ENCODE peak calls at places on chromosomes 1 and 21, in five cellular contexts. One of them, this sample, is unnamed.

GRCh38 chr1:112083487-112083886 is 94.0 kb upstream of the KCND3 start:
- DNase-seq in DND-41: no peak
- DNase-seq in heart right ventricle: no peak
- DNase-seq in lung: no peak
- DNase-seq in cardiac fibroblast: peak
- DNase-seq in this sample: peak

GRCh38 chr1:97186381-97186780 is 464.8 kb downstream of the PTBP2 start:
- DNase-seq in DND-41: no peak
- DNase-seq in heart right ventricle: no peak
- DNase-seq in lung: no peak
- DNase-seq in cardiac fibroblast: no peak
- DNase-seq in this sample: peak

GRCh38 chr1:234608720-234609527 is 1.1 kb downstream of the IRF2BP2 start:
- DNase-seq in DND-41: peak
- DNase-seq in heart right ventricle: peak
- DNase-seq in lung: no peak
- DNase-seq in cardiac fibroblast: peak
- DNase-seq in this sample: peak

GRCh38 chr1:203075249-203076030 is 10.4 kb downstream of the MYOG start:
- DNase-seq in DND-41: no peak
- DNase-seq in heart right ventricle: no peak
- DNase-seq in lung: no peak
- DNase-seq in cardiac fibroblast: no peak
- DNase-seq in this sample: peak

GRCh38 chr1:8200317-8201115 is 117.4 kb upstream of the SLC45A1 start:
- DNase-seq in DND-41: no peak
- DNase-seq in heart right ventricle: no peak
- DNase-seq in lung: no peak
- DNase-seq in cardiac fibroblast: no peak
- DNase-seq in this sample: no peak

GRCh38 chr1:116491985-116492811 is 78.6 kb downstream of the CD58 start:
- DNase-seq in DND-41: no peak
- DNase-seq in heart right ventricle: no peak
- DNase-seq in lung: no peak
- DNase-seq in cardiac fibroblast: peak
- DNase-seq in this sample: peak

GRCh38 chr1:5751171-5751556 is 241.1 kb downstream of the NPHP4 start:
- DNase-seq in DND-41: no peak
- DNase-seq in heart right ventricle: no peak
- DNase-seq in lung: no peak
- DNase-seq in cardiac fibroblast: no peak
- DNase-seq in this sample: no peak

GRCh38 chr1:226643701-226644540 is 95.2 kb downstream of the ITPKB start:
- DNase-seq in DND-41: no peak
- DNase-seq in heart right ventricle: no peak
- DNase-seq in lung: no peak
- DNase-seq in cardiac fibroblast: no peak
- DNase-seq in this sample: peak

GRCh38 chr21:36235058-36235582 is 78.5 kb downstream of the DOP1B start:
- DNase-seq in DND-41: no peak
- DNase-seq in heart right ventricle: no peak
- DNase-seq in lung: no peak
- DNase-seq in cardiac fibroblast: peak
- DNase-seq in this sample: no peak

GRCh38 chr1:119958223-119958622 is 61.9 kb upstream of the ADAM30 start:
- DNase-seq in DND-41: no peak
- DNase-seq in heart right ventricle: no peak
- DNase-seq in lung: no peak
- DNase-seq in cardiac fibroblast: no peak
- DNase-seq in this sample: no peak

GRCh38 chr1:111600886-111601386 is 18.7 kb upstream of the RAP1A start:
- DNase-seq in DND-41: no peak
- DNase-seq in heart right ventricle: no peak
- DNase-seq in lung: no peak
- DNase-seq in cardiac fibroblast: no peak
- DNase-seq in this sample: no peak

GRCh38 chr1:215081566-215082531 is 688 bp upstream of the KCNK2 start:
- DNase-seq in DND-41: no peak
- DNase-seq in heart right ventricle: no peak
- DNase-seq in lung: no peak
- DNase-seq in cardiac fibroblast: no peak
- DNase-seq in this sample: no peak

GRCh38 chr1:23108918-23109533 is 59.6 kb downstream of the LUZP1 start:
- DNase-seq in DND-41: no peak
- DNase-seq in heart right ventricle: no peak
- DNase-seq in lung: no peak
- DNase-seq in cardiac fibroblast: no peak
- DNase-seq in this sample: no peak

GRCh38 chr1:181092056-181092455 is 3.6 kb downstream of the IER5 start:
- DNase-seq in DND-41: no peak
- DNase-seq in heart right ventricle: no peak
- DNase-seq in lung: no peak
- DNase-seq in cardiac fibroblast: no peak
- DNase-seq in this sample: no peak

GRCh38 chr21:44896561-44897286 is 23.2 kb upstream of the PTTG1IP start:
- DNase-seq in DND-41: no peak
- DNase-seq in heart right ventricle: peak
- DNase-seq in lung: no peak
- DNase-seq in cardiac fibroblast: no peak
- DNase-seq in this sample: no peak

GRCh38 chr1:52633291-52633754 is 355 bp downstream of the SHISAL2A start:
- DNase-seq in DND-41: no peak
- DNase-seq in heart right ventricle: peak
- DNase-seq in lung: no peak
- DNase-seq in cardiac fibroblast: no peak
- DNase-seq in this sample: peak

GRCh38 chr1:69246109-69246508 is 321.6 kb upstream of the LRRC7 start:
- DNase-seq in DND-41: no peak
- DNase-seq in heart right ventricle: no peak
- DNase-seq in lung: no peak
- DNase-seq in cardiac fibroblast: no peak
- DNase-seq in this sample: no peak

GRCh38 chr1:236765831-236766230 is 29.3 kb upstream of the MTR start:
- DNase-seq in DND-41: no peak
- DNase-seq in heart right ventricle: no peak
- DNase-seq in lung: no peak
- DNase-seq in cardiac fibroblast: no peak
- DNase-seq in this sample: no peak

GRCh38 chr1:35560256-35561225 is 2.9 kb downstream of the NCDN start:
- DNase-seq in DND-41: no peak
- DNase-seq in heart right ventricle: peak
- DNase-seq in lung: no peak
- DNase-seq in cardiac fibroblast: no peak
- DNase-seq in this sample: no peak

GRCh38 chr1:151612506-151613274 is 840 bp downstream of the SNX27 start:
- DNase-seq in DND-41: peak
- DNase-seq in heart right ventricle: peak
- DNase-seq in lung: peak
- DNase-seq in cardiac fibroblast: peak
- DNase-seq in this sample: peak

GRCh38 chr1:9371391-9371935 is 78.8 kb downstream of the SPSB1 start:
- DNase-seq in DND-41: no peak
- DNase-seq in heart right ventricle: peak
- DNase-seq in lung: no peak
- DNase-seq in cardiac fibroblast: peak
- DNase-seq in this sample: no peak

GRCh38 chr1:240539700-240540414 is 72.1 kb downstream of the GREM2 start:
- DNase-seq in DND-41: peak
- DNase-seq in heart right ventricle: no peak
- DNase-seq in lung: no peak
- DNase-seq in cardiac fibroblast: no peak
- DNase-seq in this sample: no peak

GRCh38 chr1:190154744-190155143 is 322.9 kb downstream of the BRINP3 start:
- DNase-seq in DND-41: no peak
- DNase-seq in heart right ventricle: no peak
- DNase-seq in lung: no peak
- DNase-seq in cardiac fibroblast: no peak
- DNase-seq in this sample: no peak

GRCh38 chr1:168610111-168610510 is 33.7 kb downstream of the XCL1 start:
- DNase-seq in DND-41: no peak
- DNase-seq in heart right ventricle: no peak
- DNase-seq in lung: no peak
- DNase-seq in cardiac fibroblast: no peak
- DNase-seq in this sample: no peak

GRCh38 chr1:178644308-178645120 is 80.5 kb upstream of the RALGPS2 start:
- DNase-seq in DND-41: no peak
- DNase-seq in heart right ventricle: no peak
- DNase-seq in lung: no peak
- DNase-seq in cardiac fibroblast: peak
- DNase-seq in this sample: no peak

GRCh38 chr1:970242-970972 is 4.1 kb downstream of the PLEKHN1 start:
- DNase-seq in DND-41: no peak
- DNase-seq in heart right ventricle: no peak
- DNase-seq in lung: no peak
- DNase-seq in cardiac fibroblast: no peak
- DNase-seq in this sample: no peak

GRCh38 chr1:68481041-68481440 is 15.8 kb downstream of the DEPDC1 start:
- DNase-seq in DND-41: no peak
- DNase-seq in heart right ventricle: no peak
- DNase-seq in lung: no peak
- DNase-seq in cardiac fibroblast: no peak
- DNase-seq in this sample: no peak

DNA sequence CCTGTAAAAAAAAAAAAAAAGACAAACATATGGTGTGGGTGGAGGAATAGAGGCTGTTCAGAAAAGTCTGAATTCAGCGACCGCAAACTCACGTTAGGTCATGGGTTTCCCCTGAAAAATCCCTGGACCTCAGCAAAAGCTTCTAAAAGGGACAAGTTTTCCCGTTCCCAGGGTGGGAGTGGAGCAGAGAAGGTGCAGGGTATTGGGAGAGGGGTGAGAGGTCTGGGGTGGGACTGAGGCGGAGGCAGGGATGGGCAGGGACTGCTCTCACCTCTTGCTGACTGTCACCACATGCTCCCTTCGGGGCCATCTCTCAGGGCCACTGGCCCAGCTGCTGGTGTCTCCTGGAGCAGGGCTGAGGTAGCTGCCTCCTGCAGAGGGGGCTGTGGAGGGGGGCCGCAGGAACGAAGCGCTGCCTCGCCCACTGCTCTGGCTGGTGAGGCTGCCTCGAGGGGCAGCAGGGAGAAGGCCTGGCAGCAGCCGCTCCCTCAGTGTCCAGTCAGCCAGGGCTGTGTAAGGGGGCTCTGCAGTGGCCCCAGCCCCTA is 2.7 kb upstream of the TAGLN2 start:
- DNase-seq in DND-41: no peak
- DNase-seq in heart right ventricle: no peak
- DNase-seq in lung: no peak
- DNase-seq in cardiac fibroblast: no peak
- DNase-seq in this sample: no peak
- TF ChIP-seq CTCF in DND-41: no peak
- TF ChIP-seq CTCF in heart right ventricle: no peak
- TF ChIP-seq CTCF in lung: no peak
- TF ChIP-seq CTCF in cardiac fibroblast: no peak
- TF ChIP-seq CTCF in this sample: no peak

DNA sequence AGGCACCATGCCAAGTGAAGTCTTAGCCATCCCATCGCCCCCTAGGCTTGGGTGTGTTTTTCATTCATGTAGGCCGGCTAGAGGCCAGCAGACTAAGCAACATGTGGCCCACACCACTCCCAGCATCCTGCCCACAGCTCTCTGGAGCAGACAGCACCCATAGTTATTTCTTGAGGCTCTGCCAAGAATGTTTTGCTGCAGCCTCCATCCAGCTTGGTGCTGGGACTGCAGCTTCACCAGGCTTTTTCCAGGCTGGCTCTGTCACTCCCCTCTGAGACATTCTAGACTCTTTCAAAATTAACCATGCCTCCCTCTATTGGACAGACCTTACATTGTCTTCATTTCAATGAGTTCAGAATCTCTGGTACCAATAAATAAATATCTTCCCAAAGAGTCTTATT is 104.2 kb downstream of the DUSP10 start:
- DNase-seq in DND-41: no peak
- DNase-seq in heart right ventricle: no peak
- DNase-seq in lung: no peak
- DNase-seq in cardiac fibroblast: peak
- DNase-seq in this sample: no peak
- TF ChIP-seq CTCF in DND-41: no peak
- TF ChIP-seq CTCF in heart right ventricle: peak
- TF ChIP-seq CTCF in lung: no peak
- TF ChIP-seq CTCF in cardiac fibroblast: no peak
- TF ChIP-seq CTCF in this sample: no peak

GRCh38 chr1:156500847-156501686 is 492 bp upstream of the MEF2D start:
- DNase-seq in DND-41: peak
- DNase-seq in heart right ventricle: peak
- DNase-seq in lung: peak
- DNase-seq in cardiac fibroblast: peak
- DNase-seq in this sample: peak
- TF ChIP-seq CTCF in DND-41: peak
- TF ChIP-seq CTCF in heart right ventricle: peak
- TF ChIP-seq CTCF in lung: peak
- TF ChIP-seq CTCF in cardiac fibroblast: peak
- TF ChIP-seq CTCF in this sample: peak

GRCh38 chr1:204223129-204223860 is 9.5 kb upstream of the GOLT1A start:
- DNase-seq in DND-41: no peak
- DNase-seq in heart right ventricle: no peak
- DNase-seq in lung: no peak
- DNase-seq in cardiac fibroblast: no peak
- DNase-seq in this sample: no peak
- TF ChIP-seq CTCF in DND-41: no peak
- TF ChIP-seq CTCF in heart right ventricle: no peak
- TF ChIP-seq CTCF in lung: no peak
- TF ChIP-seq CTCF in cardiac fibroblast: no peak
- TF ChIP-seq CTCF in this sample: no peak

This sample was measured in NB4.